ENCODE peak calls at places on chromosomes 2 and 18, in six cellular contexts. One of them, this sample, is unnamed.

GRCh38 chr2:170243118-170243837 is 65.3 kb downstream of the MYO3B start:
- DNase-seq in glutamatergic neuron: no peak
- DNase-seq in activated CD4-positive, alpha-beta T cell treated with anti-CD3 and anti-CD28 coated beads, Interleukin-2, amount 10 ng/mL, durations not matched to agents 24 days and 14 days: no peak
- DNase-seq in NCI-H460: no peak
- DNase-seq in heart right ventricle: no peak
- DNase-seq in Panc1: no peak
- DNase-seq in this sample: no peak

GRCh38 chr18:1777843-1778242 is 793.5 kb downstream of the METTL4 start:
- DNase-seq in heart right ventricle: no peak
- DNase-seq in activated CD4-positive, alpha-beta T cell treated with anti-CD3 and anti-CD28 coated beads, Interleukin-2, amount 10 ng/mL, durations not matched to agents 24 days and 14 days: no peak
- DNase-seq in glutamatergic neuron: no peak
- DNase-seq in Panc1: no peak
- DNase-seq in NCI-H460: no peak
- DNase-seq in this sample: no peak

GRCh38 chr18:76619342-76620315 is 124.6 kb upstream of the ZNF516 start:
- DNase-seq in activated CD4-positive, alpha-beta T cell treated with anti-CD3 and anti-CD28 coated beads, Interleukin-2, amount 10 ng/mL, durations not matched to agents 24 days and 14 days: no peak
- DNase-seq in heart right ventricle: peak
- DNase-seq in Panc1: no peak
- DNase-seq in NCI-H460: no peak
- DNase-seq in glutamatergic neuron: peak
- DNase-seq in this sample: no peak

GRCh38 chr2:9918275-9918674 is 33.2 kb upstream of the GRHL1 start:
- DNase-seq in activated CD4-positive, alpha-beta T cell treated with anti-CD3 and anti-CD28 coated beads, Interleukin-2, amount 10 ng/mL, durations not matched to agents 24 days and 14 days: no peak
- DNase-seq in Panc1: no peak
- DNase-seq in glutamatergic neuron: no peak
- DNase-seq in heart right ventricle: no peak
- DNase-seq in NCI-H460: no peak
- DNase-seq in this sample: no peak

GRCh38 chr2:20533993-20534591 is 87.2 kb downstream of the RHOB start:
- DNase-seq in activated CD4-positive, alpha-beta T cell treated with anti-CD3 and anti-CD28 coated beads, Interleukin-2, amount 10 ng/mL, durations not matched to agents 24 days and 14 days: no peak
- DNase-seq in heart right ventricle: no peak
- DNase-seq in Panc1: no peak
- DNase-seq in NCI-H460: no peak
- DNase-seq in glutamatergic neuron: no peak
- DNase-seq in this sample: no peak

GRCh38 chr18:39494211-39494896 is 1928.8 kb upstream of the CELF4 start:
- DNase-seq in heart right ventricle: no peak
- DNase-seq in glutamatergic neuron: no peak
- DNase-seq in NCI-H460: no peak
- DNase-seq in Panc1: no peak
- DNase-seq in activated CD4-positive, alpha-beta T cell treated with anti-CD3 and anti-CD28 coated beads, Interleukin-2, amount 10 ng/mL, durations not matched to agents 24 days and 14 days: no peak
- DNase-seq in this sample: no peak

GRCh38 chr2:231717281-231718180 is 9.2 kb downstream of the PTMA start:
- DNase-seq in NCI-H460: no peak
- DNase-seq in heart right ventricle: no peak
- DNase-seq in glutamatergic neuron: no peak
- DNase-seq in activated CD4-positive, alpha-beta T cell treated with anti-CD3 and anti-CD28 coated beads, Interleukin-2, amount 10 ng/mL, durations not matched to agents 24 days and 14 days: peak
- DNase-seq in Panc1: no peak
- DNase-seq in this sample: no peak

GRCh38 chr2:63553049-63553448 is 35.2 kb downstream of the WDPCP start:
- DNase-seq in Panc1: no peak
- DNase-seq in NCI-H460: no peak
- DNase-seq in activated CD4-positive, alpha-beta T cell treated with anti-CD3 and anti-CD28 coated beads, Interleukin-2, amount 10 ng/mL, durations not matched to agents 24 days and 14 days: no peak
- DNase-seq in glutamatergic neuron: no peak
- DNase-seq in heart right ventricle: no peak
- DNase-seq in this sample: no peak

GRCh38 chr18:3044931-3045698 is 32.2 kb upstream of the LPIN2 start:
- DNase-seq in activated CD4-positive, alpha-beta T cell treated with anti-CD3 and anti-CD28 coated beads, Interleukin-2, amount 10 ng/mL, durations not matched to agents 24 days and 14 days: no peak
- DNase-seq in NCI-H460: no peak
- DNase-seq in glutamatergic neuron: no peak
- DNase-seq in Panc1: no peak
- DNase-seq in heart right ventricle: peak
- DNase-seq in this sample: no peak

This sample was measured in activated T-helper 2 cell treated with anti-CD3 and anti-CD28 coated beads, Interferon-gamma antibody, Interleukin-2, Interleukin-4, amounts not matched to agents 10 μg/mL and 5 μg/mL and 100 μg/mL, durations not matched to agents 14 hours and 24 hours and 36 hours.